ENCODE peak calls at places on chromosomes 13 and 19, in four cellular contexts. Z is ascending aorta; P is CD4-positive, CD25-positive, alpha-beta regulatory T cell; N is heart left ventricle. K is an unnamed sample. For H3K36me3, the result is how much of the 10 kb centered on the place peaks cover.

GRCh38 chr13:26037302-26037701 is 14.5 kb downstream of the SHISA2 start:
- DNase-seq in P (no peak), N (no peak), Z (no peak), K (no peak)

GRCh38 chr19:18637644-18638630 is 1.1 kb downstream of the KLHL26 start:
- DNase-seq in Z (no peak), N (no peak), P (no peak), K (no peak)

GRCh38 chr19:9178901-9179300 is at the start of gene OR7D2:
- DNase-seq in N (no peak), P (no peak), Z (no peak), K (no peak)

GRCh38 chr19:56341948-56342347 is 27.3 kb upstream of the ZSCAN5A start:
- DNase-seq in N (no peak), Z (no peak), P (no peak), K (no peak)

GRCh38 chr13:54356209-54356608 is 1327.6 kb downstream of the OLFM4 start:
- DNase-seq in Z (no peak), N (no peak), P (no peak), K (no peak)

GRCh38 chr13:55569082-55569481 is 1571.6 kb upstream of the PRR20A start:
- DNase-seq in N (no peak), Z (no peak), P (no peak), K (no peak)

GRCh38 chr19:48695743-48696352 is at the start of gene FUT2:
- DNase-seq in P (no peak), N (no peak), Z (no peak), K (no peak)

GRCh38 chr19:5480427-5480836 is 25.2 kb downstream of the ZNRF4 start:
- DNase-seq in N (no peak), Z (no peak), P (no peak), K (no peak)

GRCh38 chr19:48537541-48537940 is 14.4 kb upstream of the SULT2B1 start:
- DNase-seq in P (no peak), N (no peak), Z (no peak), K (no peak)

GRCh38 chr13:30679483-30680330 is 55.6 kb upstream of the ALOX5AP start:
- DNase-seq in N (peak), P (peak), Z (no peak), K (no peak)

GRCh38 chr13:41648314-41648935 is 191.1 kb downstream of the RGCC start:
- DNase-seq in N (no peak), P (no peak), Z (no peak), K (no peak)

GRCh38 chr13:22569830-22570229 is 610.9 kb upstream of the SGCG start:
- DNase-seq in P (no peak), Z (no peak), N (no peak), K (no peak)
- H3K4me3 ChIP-seq in P (no peak), Z (no peak), N (no peak), K (no peak)

GRCh38 chr13:27432612-27433210 is 8.3 kb downstream of the GTF3A start:
- DNase-seq in Z (no peak), N (no peak), P (no peak), K (no peak)
- H3K36me3 ChIP-seq in Z (under half), N (half or more), P (half or more), K (half or more)

GRCh38 chr19:3055741-3056453 is 6.4 kb downstream of the TLE5 start:
- DNase-seq in Z (no peak), P (no peak), N (no peak), K (peak)

GRCh38 chr19:3056454-3057016 is 5.8 kb downstream of the TLE5 start:
- DNase-seq in N (no peak), Z (no peak), P (no peak), K (no peak)

GRCh38 chr19:3058821-3059314 is 3.4 kb downstream of the TLE5 start:
- DNase-seq in P (no peak), Z (no peak), N (no peak), K (no peak)

GRCh38 chr19:3058009-3058820 is 4.1 kb downstream of the TLE5 start:
- DNase-seq in N (no peak), Z (no peak), P (no peak), K (no peak)

GRCh38 chr19:3057275-3057714 is 5.0 kb downstream of the TLE5 start:
- DNase-seq in Z (peak), N (peak), P (no peak), K (peak)
- H3K4me3 ChIP-seq in Z (peak), N (no peak), P (no peak), K (peak)

GRCh38 chr19:17318966-17319365 is 9.6 kb downstream of the DDA1 start:
- DNase-seq in N (no peak), P (no peak), Z (no peak), K (no peak)
- H3K36me3 ChIP-seq in N (half or more), P (under half), Z (half or more), K (under half)

DNA sequence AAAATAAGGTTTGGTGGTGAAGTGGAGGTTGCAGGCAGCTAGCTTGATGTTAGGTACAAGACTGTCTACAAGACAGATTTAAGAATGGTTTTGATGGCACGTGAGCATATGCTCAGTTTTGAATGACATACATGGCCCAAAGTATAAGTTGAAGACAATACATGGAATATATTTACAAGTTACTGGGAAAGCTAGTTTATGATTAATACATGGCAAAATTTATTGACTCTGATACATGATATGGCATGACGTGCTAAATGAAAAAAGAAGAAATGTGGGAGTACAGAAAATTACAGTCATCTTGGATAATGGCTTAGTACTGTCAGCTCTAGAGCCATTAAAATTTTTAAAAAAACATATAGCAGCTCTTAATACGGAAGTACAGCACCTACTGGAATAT is 4.4 kb downstream of the KLF5 start:
- DNase-seq in Z (no peak), P (no peak), N (no peak), K (no peak)
- H3K4me3 ChIP-seq in Z (no peak), P (no peak), N (no peak), K (no peak)

GRCh38 chr19:15244106-15244803 is 12.0 kb upstream of the EPHX3 start:
- DNase-seq in Z (no peak), N (no peak), P (no peak), K (no peak)

GRCh38 chr19:15244808-15245207 is 12.6 kb upstream of the EPHX3 start:
- DNase-seq in P (no peak), N (no peak), Z (no peak), K (no peak)

GRCh38 chr19:15245370-15246197 is 13.3 kb upstream of the EPHX3 start:
- DNase-seq in Z (no peak), P (no peak), N (no peak), K (no peak)

GRCh38 chr19:15247107-15248014 is 15.1 kb upstream of the EPHX3 start:
- DNase-seq in Z (no peak), N (no peak), P (no peak), K (no peak)

GRCh38 chr19:15246198-15246481 is 13.9 kb upstream of the EPHX3 start:
- DNase-seq in P (no peak), Z (no peak), N (no peak), K (no peak)
- H3K36me3 ChIP-seq in P (half or more), Z (under half), N (half or more), K (under half)

DNA sequence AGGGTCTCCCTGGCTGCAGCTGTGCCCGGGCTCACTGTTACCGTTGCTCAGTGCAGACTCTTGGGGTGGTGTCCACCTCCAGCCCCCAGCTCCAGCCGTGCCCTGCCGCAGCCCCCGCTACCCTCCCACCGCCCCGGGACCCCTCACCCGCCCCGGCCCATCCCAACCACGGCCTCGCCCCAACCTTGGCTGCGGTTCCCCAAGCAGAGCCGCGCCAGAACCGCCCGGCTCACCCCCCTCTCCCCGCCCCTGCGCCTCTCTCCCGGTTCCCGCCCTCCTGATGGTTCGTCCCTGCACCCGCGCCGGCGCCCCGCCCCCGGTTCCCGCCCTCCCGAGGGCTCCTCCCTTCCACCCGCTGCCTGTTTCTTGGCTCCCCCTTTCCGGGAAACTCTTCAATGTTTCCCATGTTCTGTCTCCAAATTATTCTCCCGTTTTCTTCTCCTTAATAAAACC is 40.3 kb downstream of the ANKRD10 start:
- DNase-seq in N (peak), Z (peak), P (peak), K (peak)
- H3K4me3 ChIP-seq in N (peak), Z (peak), P (peak), K (peak)